ENCODE peak calls at places on chromosomes 13 and 19, in nine cellular contexts. C is HEK293T; S is NCI-H2107; N is stimulated activated naive CD8-positive, alpha-beta T cell treated with anti-CD3 and anti-CD28 coated beads, Interleukin-15, Interleukin-2, amounts not matched to agents 100 U/mL and 50 U/mL, for 24 hours; V is A549; Y is HS-27A; J is GM03348; D is NCI-H69; X is ELF-1. B is an unnamed sample.

GRCh38 chr19:30479657-30480056 is 107.5 kb downstream of the ZNF536 start:
- DNase-seq in V (no peak), X (no peak), N (no peak), Y (no peak), J (no peak), C (no peak), S (no peak), D (no peak), B (no peak)

GRCh38 chr13:43196171-43196611 is 172.8 kb downstream of the DNAJC15 start:
- DNase-seq in Y (no peak), X (no peak), J (peak; percentile 20), C (no peak), V (no peak), N (no peak), D (peak; percentile 84), S (no peak), B (no peak)

GRCh38 chr19:38711726-38712153 is 32.5 kb downstream of the CAPN12 start:
- DNase-seq in D (no peak), C (no peak), S (peak; percentile 65), X (no peak), N (no peak), V (no peak), J (peak; percentile 84), Y (peak; percentile 88), B (peak; percentile 84)

GRCh38 chr19:46718934-46719551 is 2.1 kb upstream of the PRKD2 start:
- DNase-seq in V (no peak), N (peak; percentile 23), X (no peak), C (no peak), Y (no peak), J (no peak), S (no peak), D (no peak), B (no peak)

GRCh38 chr13:109275848-109276247 is 510.5 kb downstream of the IRS2 start:
- DNase-seq in J (no peak), D (peak; percentile 11), C (no peak), V (peak; percentile 79), Y (no peak), N (no peak), X (no peak), S (no peak), B (no peak)

GRCh38 chr19:18833141-18833476 is 1.4 kb downstream of the UPF1 start:
- DNase-seq in N (no peak), V (no peak), D (peak; percentile 54), X (no peak), C (no peak), S (no peak), J (no peak), Y (no peak), B (no peak)

GRCh38 chr19:14155371-14155770 is 19.0 kb upstream of the ASF1B start:
- DNase-seq in J (no peak), N (no peak), Y (no peak), C (no peak), X (no peak), D (no peak), V (no peak), S (no peak), B (no peak)

GRCh38 chr19:54256250-54257115 is 590 bp downstream of the LILRB5 start:
- DNase-seq in V (no peak), J (no peak), X (no peak), N (no peak), S (no peak), Y (no peak), D (no peak), C (no peak), B (no peak)

GRCh38 chr13:57740719-57741118 is 109.2 kb downstream of the PCDH17 start:
- DNase-seq in C (no peak), V (no peak), D (peak; percentile 9), X (no peak), N (no peak), S (no peak), J (no peak), Y (no peak), B (no peak)

GRCh38 chr19:883661-884211 is 9.3 kb downstream of the MED16 start:
- DNase-seq in V (no peak), C (no peak), J (no peak), Y (no peak), S (peak; percentile 70), N (no peak), D (peak; percentile 84), X (peak; percentile 91), B (no peak)

GRCh38 chr19:16365300-16365996 is 40.8 kb downstream of the KLF2 start:
- DNase-seq in V (no peak), X (no peak), Y (no peak), N (no peak), D (no peak), C (no peak), S (peak; percentile 5), J (no peak), B (no peak)